ENCODE peak calls at places on chromosome 18, in four cellular contexts. B is tibial nerve, L is right atrium auricular region, U is hepatocyte. N is an unnamed sample. For H3K4me1, the result is how much of the 10 kb centered on the place peaks cover.

GRCh38 chr18:45241982-45242565 is 373.2 kb upstream of the SLC14A2 start:
- DNase-seq in B (no peak), L (no peak), U (no peak), N (no peak)

GRCh38 chr18:56702946-56703345 is 51.8 kb downstream of the WDR7 start:
- DNase-seq in B (peak), L (no peak), U (peak), N (peak)

GRCh38 chr18:66607632-66608031 is 3.7 kb upstream of the CDH19 start:
- DNase-seq in B (no peak), L (no peak), U (no peak), N (no peak)

GRCh38 chr18:7809455-7809854 is 242.3 kb downstream of the PTPRM start:
- DNase-seq in B (no peak), L (no peak), U (no peak), N (no peak)

GRCh38 chr18:59820663-59821062 is 79.1 kb upstream of the PMAIP1 start:
- DNase-seq in B (no peak), L (no peak), U (no peak), N (no peak)

GRCh38 chr18:2818281-2818680 is 28.5 kb upstream of the EMILIN2 start:
- DNase-seq in B (no peak), L (no peak), U (no peak), N (no peak)

GRCh38 chr18:9708057-9708881 is at the start of gene RAB31:
- DNase-seq in B (peak), L (peak), U (peak), N (peak)

GRCh38 chr18:10123006-10123950 is 209.5 kb downstream of the VAPA start:
- DNase-seq in B (no peak), L (no peak), U (no peak), N (peak)

GRCh38 chr18:80067897-80068296 is 33.7 kb downstream of the RBFA start:
- DNase-seq in B (no peak), L (no peak), U (no peak), N (no peak)

GRCh38 chr18:45142868-45143267 is 462.2 kb downstream of the SETBP1 start:
- DNase-seq in B (no peak), L (no peak), U (no peak), N (no peak)

GRCh38 chr18:3130344-3130743 is 89.4 kb downstream of the MYOM1 start:
- DNase-seq in B (no peak), L (no peak), U (no peak), N (peak)

GRCh38 chr18:76672627-76673026 is 149.7 kb upstream of the ZNF236 start:
- DNase-seq in B (no peak), L (no peak), U (peak), N (no peak)

GRCh38 chr18:11516988-11517630 is 92.3 kb upstream of the SLC35G4 start:
- DNase-seq in B (no peak), L (peak), U (peak), N (no peak)

GRCh38 chr18:78482378-78482777 is 497.2 kb upstream of the SALL3 start:
- DNase-seq in B (no peak), L (peak), U (peak), N (no peak)

GRCh38 chr18:77140439-77141109 is 8.0 kb upstream of the MBP start:
- DNase-seq in B (no peak), L (peak), U (peak), N (no peak)

GRCh38 chr18:46071894-46072867 is at the start of gene PSTPIP2:
- DNase-seq in B (peak), L (no peak), U (peak), N (peak)

GRCh38 chr18:68916734-68917133 is 118.9 kb downstream of the CCDC102B start:
- DNase-seq in B (no peak), L (no peak), U (no peak), N (no peak)

GRCh38 chr18:74411475-74411874 is 45.6 kb downstream of the DIPK1C start:
- DNase-seq in B (no peak), L (no peak), U (no peak), N (no peak)

GRCh38 chr18:50853863-50854271 is 25.1 kb upstream of the ME2 start:
- DNase-seq in B (no peak), L (no peak), U (peak), N (peak)

GRCh38 chr18:58887613-58887963 is 22.9 kb downstream of the ZNF532 start:
- DNase-seq in B (peak), L (peak), U (no peak), N (no peak)

GRCh38 chr18:417495-417894 is 83.0 kb downstream of the COLEC12 start:
- DNase-seq in B (no peak), L (no peak), U (no peak), N (no peak)

GRCh38 chr18:415627-416612 is 84.6 kb downstream of the COLEC12 start:
- DNase-seq in B (no peak), L (no peak), U (no peak), N (no peak)

GRCh38 chr18:413263-413662 is 87.2 kb downstream of the COLEC12 start:
- DNase-seq in B (no peak), L (no peak), U (no peak), N (no peak)

GRCh38 chr18:416928-417327 is 83.6 kb downstream of the COLEC12 start:
- DNase-seq in B (no peak), L (no peak), U (no peak), N (no peak)

GRCh38 chr18:415047-415446 is 85.5 kb downstream of the COLEC12 start:
- DNase-seq in B (no peak), L (no peak), U (no peak), N (no peak)
- H3K4me1 ChIP-seq in B (under half), L (under half), U (under half), N (under half)

DNA sequence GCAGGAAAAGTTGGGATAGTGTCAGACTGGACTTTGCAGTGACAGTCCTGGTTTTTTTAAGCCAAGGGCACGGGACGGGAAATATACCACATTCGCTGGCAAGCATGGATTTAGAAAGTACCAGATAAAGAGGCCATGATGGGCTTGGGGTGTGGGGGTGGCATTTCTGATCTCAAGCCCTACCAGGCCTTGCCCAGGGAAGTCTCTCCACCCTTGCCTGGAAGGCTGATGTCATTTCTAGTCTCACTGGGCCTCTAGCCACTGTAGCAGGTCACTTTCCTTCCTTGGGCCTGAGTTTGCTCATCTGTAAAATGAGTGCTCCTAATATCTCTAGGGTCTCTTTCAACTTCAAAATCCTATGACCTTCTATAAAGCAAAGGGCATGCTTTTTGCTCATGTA is 1.8 kb downstream of the ZBTB7C start:
- DNase-seq in B (no peak), L (no peak), U (no peak), N (no peak)
- H3K4me3 ChIP-seq in B (peak), L (no peak), U (no peak), N (no peak)

GRCh38 chr18:48544661-48545415 is 6.0 kb downstream of the CTIF start:
- DNase-seq in B (no peak), L (no peak), U (no peak), N (no peak)
- H3K4me1 ChIP-seq in B (under half), L (half or more), U (half or more), N (under half)

GRCh38 chr18:36769172-36769571 is 59.6 kb downstream of the TPGS2 start:
- DNase-seq in B (no peak), L (no peak), U (no peak), N (no peak)

GRCh38 chr18:36771246-36771645 is 57.6 kb downstream of the TPGS2 start:
- DNase-seq in B (no peak), L (no peak), U (no peak), N (no peak)

GRCh38 chr18:36769611-36770314 is 59.0 kb downstream of the TPGS2 start:
- DNase-seq in B (no peak), L (no peak), U (no peak), N (peak)

GRCh38 chr18:36772339-36772738 is 56.5 kb downstream of the TPGS2 start:
- DNase-seq in B (no peak), L (no peak), U (no peak), N (no peak)

GRCh38 chr18:36770315-36770946 is 58.4 kb downstream of the TPGS2 start:
- DNase-seq in B (no peak), L (no peak), U (no peak), N (no peak)
- H3K4me3 ChIP-seq in B (no peak), L (no peak), U (no peak), N (no peak)

GRCh38 chr18:33875029-33875428 is 297.0 kb downstream of the ASXL3 start:
- DNase-seq in B (no peak), L (no peak), U (no peak), N (peak)

GRCh38 chr18:33873127-33873526 is 295.1 kb downstream of the ASXL3 start:
- DNase-seq in B (no peak), L (no peak), U (no peak), N (no peak)

GRCh38 chr18:33871363-33872025 is 293.5 kb downstream of the ASXL3 start:
- DNase-seq in B (no peak), L (no peak), U (no peak), N (no peak)

GRCh38 chr18:33866386-33866785 is 288.4 kb downstream of the ASXL3 start:
- DNase-seq in B (no peak), L (no peak), U (no peak), N (no peak)

GRCh38 chr18:33870059-33870458 is 292.0 kb downstream of the ASXL3 start:
- DNase-seq in B (no peak), L (no peak), U (peak), N (no peak)
- H3K4me1 ChIP-seq in B (under half), L (under half), U (under half), N (under half)